ENCODE peak calls at places on chromosomes 12 and 14, in seven cellular contexts. U, J, V, X, W, D and A are unnamed samples.

GRCh38 chr12:67705394-67706370 is 57.1 kb downstream of the DYRK2 start:
- DNase-seq in U (no peak), J (no peak), V (no peak), X (no peak), W (no peak), D (no peak), A (no peak)

GRCh38 chr12:26274441-26275312 is 79.3 kb downstream of the SSPN start:
- DNase-seq in U (peak; percentile 71), J (peak; percentile 8), V (peak; percentile 94), X (peak; percentile 81), W (peak; percentile 85), D (peak; percentile 90), A (peak; percentile 96)

GRCh38 chr12:124464062-124464461 is 103.3 kb downstream of the NCOR2 start:
- DNase-seq in U (no peak), J (no peak), V (no peak), X (no peak), W (no peak), D (no peak), A (no peak)

GRCh38 chr14:67532606-67532997 is 488 bp upstream of the PLEKHH1 start:
- DNase-seq in U (no peak), J (no peak), V (no peak), X (no peak), W (no peak), D (no peak), A (no peak)

GRCh38 chr14:72682188-72682587 is 211.7 kb downstream of the DPF3 start:
- DNase-seq in U (no peak), J (no peak), V (no peak), X (no peak), W (no peak), D (no peak), A (no peak)

GRCh38 chr12:103841690-103842584 is 903 bp upstream of the NT5DC3 start:
- DNase-seq in U (peak; percentile 49), J (peak; percentile 85), V (no peak), X (peak; percentile 72), W (peak; percentile 29), D (no peak), A (no peak)

GRCh38 chr12:64616221-64616620 is 5.9 kb downstream of the RASSF3 start:
- DNase-seq in U (no peak), J (no peak), V (no peak), X (peak; percentile 11), W (no peak), D (no peak), A (no peak)

GRCh38 chr12:31728289-31728916 is 418 bp downstream of the AMN1 start:
- DNase-seq in U (no peak), J (peak; percentile 42), V (no peak), X (peak; percentile 69), W (peak; percentile 47), D (no peak), A (no peak)

GRCh38 chr14:67172520-67172919 is 16.7 kb upstream of the GARIN2 start:
- DNase-seq in U (no peak), J (no peak), V (no peak), X (no peak), W (no peak), D (no peak), A (no peak)

DNA sequence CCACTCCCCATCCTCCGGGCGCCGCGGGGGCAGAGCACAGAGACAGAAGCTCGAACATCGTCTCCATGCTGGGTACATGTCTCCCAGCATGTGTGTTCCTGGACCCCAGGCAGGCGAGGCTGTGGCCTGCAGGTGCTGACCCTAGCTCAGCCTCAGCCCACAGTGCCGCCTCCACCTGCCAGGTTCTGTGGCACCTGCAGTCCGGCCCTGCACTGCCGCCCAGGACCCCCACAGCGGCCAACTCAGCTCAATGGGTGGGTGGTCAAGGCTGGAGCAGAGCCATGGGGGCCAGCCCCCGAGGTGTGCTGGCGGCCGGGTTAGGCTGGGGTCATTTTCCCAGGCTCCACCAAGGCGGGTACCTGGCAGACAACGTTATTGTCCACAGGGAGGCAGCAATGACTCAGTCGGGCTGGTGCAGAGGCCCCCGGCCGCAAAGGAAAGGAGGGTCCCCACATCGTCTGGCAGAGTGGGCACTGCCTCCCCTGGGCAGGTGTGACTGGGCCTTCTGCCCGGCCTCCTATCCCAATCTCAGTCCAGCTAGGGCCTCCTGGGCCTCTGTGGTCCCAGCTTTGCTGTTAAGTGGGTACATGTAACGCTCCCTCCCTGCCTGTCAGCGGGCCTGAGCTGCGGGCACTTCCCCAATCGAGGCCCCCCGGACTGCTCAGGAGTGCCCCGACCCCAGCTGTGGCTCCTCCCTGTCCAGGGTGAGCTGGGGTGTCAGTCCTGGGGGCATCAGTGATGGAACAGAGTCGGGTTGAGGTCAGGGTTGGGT is 20.2 kb upstream of the NUDT14 start:
- DNase-seq in U (no peak), J (peak; percentile 62), V (no peak), X (no peak), W (no peak), D (no peak), A (no peak)
- TF ChIP-seq CTCF in U (peak; percentile 13), J (peak; percentile 68), V (no peak), X (no peak), W (no peak), D (no peak), A (no peak)

DNA sequence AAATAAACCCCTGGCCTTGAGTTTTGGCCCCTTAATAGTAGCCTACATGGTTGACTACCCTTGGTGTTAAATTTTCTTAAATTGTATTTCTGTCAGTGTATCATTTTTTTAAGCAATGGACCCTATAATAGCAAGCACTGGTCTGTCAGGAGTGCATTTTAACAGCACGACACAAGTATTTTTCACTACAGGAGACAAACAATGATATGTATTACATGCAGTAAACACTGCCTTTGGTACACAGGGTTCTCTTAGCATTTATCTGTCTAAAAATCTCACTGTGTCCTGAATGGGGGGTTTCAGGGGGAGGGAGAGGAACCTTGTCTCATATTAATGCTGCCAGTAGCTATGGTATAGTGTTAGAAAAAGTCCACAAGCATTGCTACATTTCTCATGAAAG is 18.4 kb downstream of the LMO3 start:
- DNase-seq in U (no peak), J (no peak), V (no peak), X (no peak), W (no peak), D (no peak), A (no peak)
- TF ChIP-seq POLR2AphosphoS5 in U (no peak), J (no peak), V (no peak), X (no peak), W (no peak), D (no peak), A (no peak)

GRCh38 chr14:46053221-46053620 is 598.4 kb downstream of the RPL10L start:
- DNase-seq in U (no peak), J (no peak), V (no peak), X (no peak), W (no peak), D (no peak), A (no peak)

GRCh38 chr14:46051801-46052200 is 599.8 kb downstream of the RPL10L start:
- DNase-seq in U (no peak), J (no peak), V (no peak), X (no peak), W (no peak), D (no peak), A (no peak)

DNA sequence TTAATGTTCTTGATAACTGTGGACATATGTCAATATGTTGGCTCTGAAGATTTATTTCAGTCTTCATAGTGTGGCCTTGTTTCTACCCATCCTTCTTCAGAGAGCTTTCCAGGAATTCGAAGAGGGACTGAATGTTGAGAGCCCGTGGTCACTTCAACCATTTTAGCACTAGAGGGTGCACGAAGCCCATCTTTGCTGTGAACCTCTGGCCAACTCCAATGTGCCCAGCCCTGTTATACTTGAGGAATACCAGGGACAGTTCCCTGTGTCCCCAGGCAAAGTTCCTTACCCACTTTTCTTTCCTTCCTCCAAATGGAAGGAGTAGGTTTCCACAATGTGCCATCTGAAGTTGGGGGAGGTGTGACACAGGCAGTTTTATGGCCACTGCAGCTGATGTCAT is 603.5 kb downstream of the RPL10L start:
- DNase-seq in U (peak; percentile 39), J (peak; percentile 88), V (peak; percentile 3), X (no peak), W (peak; percentile 27), D (no peak), A (no peak)
- TF ChIP-seq CTCF in U (peak; percentile 60), J (peak; percentile 85), V (no peak), X (no peak), W (no peak), D (no peak), A (no peak)

DNA sequence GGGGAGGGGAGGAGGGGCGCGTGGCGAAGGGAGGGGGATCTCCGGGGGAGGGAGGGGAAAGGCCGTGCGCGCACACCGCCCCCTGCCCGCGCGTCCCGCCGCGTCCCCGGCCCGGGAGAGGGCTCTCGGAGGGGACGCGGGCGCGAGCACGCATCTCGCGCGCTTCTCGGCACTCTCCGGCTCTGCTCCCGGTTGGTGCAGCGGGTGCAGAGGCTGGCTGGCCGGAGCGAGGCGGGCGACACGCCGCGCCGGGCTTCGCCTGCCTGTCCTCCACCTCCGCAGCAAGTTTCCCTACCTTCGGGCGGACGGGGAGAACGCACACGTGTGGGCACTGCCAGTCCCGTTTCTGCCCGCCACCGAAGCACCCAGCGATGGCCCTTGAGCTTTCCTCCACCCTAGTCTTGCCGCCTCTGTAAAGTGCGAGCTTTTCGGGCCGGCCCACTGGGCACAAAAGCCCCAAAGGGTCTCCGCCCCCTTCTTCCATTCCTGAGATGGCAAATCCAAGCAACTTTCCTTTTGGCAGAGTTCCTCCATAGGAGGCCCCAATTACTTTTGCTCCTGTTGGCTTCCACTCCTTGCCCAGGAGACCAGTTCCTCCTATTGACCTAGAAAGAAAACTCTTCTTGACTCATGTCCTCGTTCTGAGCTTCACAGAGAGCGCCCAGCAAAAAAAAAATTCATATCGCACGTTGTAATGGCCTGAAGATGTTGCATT is 363 bp upstream of the CSAD start:
- DNase-seq in U (peak; percentile 44), J (peak; percentile 84), V (no peak), X (peak; percentile 91), W (peak; percentile 79), D (no peak), A (no peak)
- TF ChIP-seq POLR2AphosphoS5 in U (peak; percentile 64), J (no peak), V (no peak), X (no peak), W (no peak), D (no peak), A (no peak)